ENCODE peak calls at places on chromosome 11, in five cellular contexts. E, U, O, B and I are unnamed samples.

GRCh38 chr11:11244470-11245080 is 108.5 kb downstream of the CSNK2A3 start:
- DNase-seq in B (no peak), U (no peak), E (no peak), O (no peak), I (no peak)

GRCh38 chr11:62242021-62242420 is at the start of gene SCGB1D2:
- DNase-seq in O (no peak), U (no peak), B (peak; percentile 51), E (peak; percentile 17), I (peak; percentile 74)

GRCh38 chr11:116833491-116833815 is 3.7 kb downstream of the APOC3 start:
- DNase-seq in U (no peak), E (no peak), O (no peak), B (no peak), I (no peak)

GRCh38 chr11:64086263-64086938 is 50.7 kb downstream of the FLRT1 start:
- DNase-seq in B (peak; percentile 34), E (no peak), O (no peak), U (peak; percentile 21), I (no peak)

GRCh38 chr11:105577645-105578044 is 32.2 kb upstream of the GRIA4 start:
- DNase-seq in E (no peak), U (peak; percentile 68), B (no peak), O (no peak), I (no peak)

GRCh38 chr11:67320011-67320410 is 16.7 kb downstream of the SSH3 start:
- DNase-seq in O (no peak), E (no peak), B (no peak), U (peak; percentile 14), I (no peak)

GRCh38 chr11:19951558-19952083 is 208.7 kb downstream of the DBX1 start:
- DNase-seq in B (peak; percentile 10), E (peak; percentile 86), O (no peak), U (peak; percentile 77), I (peak; percentile 76)

GRCh38 chr11:57069942-57070341 is 81.2 kb downstream of the OR5AK2 start:
- DNase-seq in E (no peak), U (no peak), B (no peak), O (no peak), I (peak; percentile 14)

GRCh38 chr11:3227568-3228444 is 4.4 kb downstream of the MRGPRE start:
- DNase-seq in B (no peak), U (no peak), E (no peak), O (peak; percentile 41), I (no peak)

GRCh38 chr11:7544021-7544420 is 30.2 kb downstream of the PPFIBP2 start:
- DNase-seq in O (no peak), B (no peak), U (no peak), E (no peak), I (no peak)

GRCh38 chr11:45035440-45035839 is 84.8 kb upstream of the TP53I11 start:
- DNase-seq in E (no peak), B (no peak), U (no peak), O (no peak), I (no peak)

GRCh38 chr11:48170176-48170839 is 46.3 kb upstream of the OR4B1 start:
- DNase-seq in U (peak; percentile 59), B (peak; percentile 41), E (no peak), O (no peak), I (no peak)

GRCh38 chr11:122709042-122709760 is 53.7 kb downstream of the UBASH3B start:
- DNase-seq in O (no peak), E (no peak), U (peak; percentile 71), B (no peak), I (peak; percentile 60)

GRCh38 chr11:2709429-2709828 is 9.6 kb upstream of the KCNQ1OT1 start:
- DNase-seq in E (no peak), U (peak; percentile 94), O (no peak), B (no peak), I (no peak)

GRCh38 chr11:33445761-33446161 is 188.6 kb downstream of the HIPK3 start:
- DNase-seq in O (no peak), B (no peak), U (peak; percentile 39), E (no peak), I (no peak)

GRCh38 chr11:128662960-128663359 is 30.9 kb upstream of the FLI1 start:
- DNase-seq in U (no peak), O (no peak), B (no peak), E (no peak), I (no peak)

GRCh38 chr11:63553759-63554158 is 9.4 kb downstream of the PLAAT2 start:
- DNase-seq in O (no peak), B (no peak), U (peak; percentile 50), E (no peak), I (no peak)

GRCh38 chr11:56140151-56140661 is at the start of gene OR8J3:
- DNase-seq in U (no peak), B (no peak), O (no peak), E (no peak), I (no peak)

GRCh38 chr11:61331636-61332035 is 1.3 kb downstream of the DDB1 start:
- DNase-seq in E (no peak), U (no peak), B (no peak), O (no peak), I (no peak)

GRCh38 chr11:111064118-111064517 is 181.4 kb upstream of the POU2AF2 start:
- DNase-seq in E (no peak), B (no peak), O (no peak), U (peak; percentile 84), I (no peak)

GRCh38 chr11:32960553-32961164 is 55.0 kb upstream of the DEPDC7 start:
- DNase-seq in B (no peak), U (peak; percentile 77), O (no peak), E (peak; percentile 78), I (peak; percentile 63)

DNA sequence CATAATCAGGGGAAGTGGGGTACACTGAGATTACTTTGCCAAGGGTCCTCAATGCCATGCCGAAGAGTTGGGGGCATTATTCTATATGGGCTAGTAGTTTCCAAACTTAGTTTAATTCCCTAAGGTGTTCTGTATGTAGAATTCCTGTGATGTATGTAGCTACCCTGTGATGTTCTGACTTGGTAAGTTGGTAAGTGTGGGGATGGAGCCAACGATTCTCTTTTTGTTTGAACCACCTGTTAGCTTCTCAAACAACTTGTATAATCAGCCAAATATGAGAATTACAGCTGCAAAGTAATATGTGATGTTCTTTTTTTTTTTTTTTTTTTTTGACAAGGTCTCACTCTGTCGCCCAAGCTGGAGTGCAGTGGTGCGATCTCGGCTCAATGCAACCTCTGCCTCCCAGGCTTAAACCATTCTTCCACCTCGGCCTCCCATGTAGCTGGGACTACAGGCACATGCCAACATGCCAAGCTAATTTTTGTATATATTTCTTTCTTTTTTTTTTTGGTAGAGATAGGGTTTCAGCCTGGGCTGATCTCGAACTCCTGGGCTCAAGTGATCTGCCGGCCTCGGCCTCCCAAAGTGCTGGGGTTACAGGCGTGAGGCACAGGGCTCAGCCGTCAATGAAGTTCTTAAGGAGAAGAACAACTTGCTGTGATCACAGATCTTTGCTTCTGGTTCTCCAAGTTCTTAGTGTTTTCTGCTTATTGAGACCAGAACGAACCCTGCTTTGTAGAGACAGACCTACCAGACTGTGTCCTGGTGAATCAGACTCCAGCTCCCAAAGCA is 315.2 kb upstream of the CCDC90B start:
- DNase-seq in O (no peak), B (no peak), E (no peak), U (no peak), I (no peak)
- TF ChIP-seq CTCF in O (no peak), B (no peak), E (no peak), U (no peak), I (no peak)

DNA sequence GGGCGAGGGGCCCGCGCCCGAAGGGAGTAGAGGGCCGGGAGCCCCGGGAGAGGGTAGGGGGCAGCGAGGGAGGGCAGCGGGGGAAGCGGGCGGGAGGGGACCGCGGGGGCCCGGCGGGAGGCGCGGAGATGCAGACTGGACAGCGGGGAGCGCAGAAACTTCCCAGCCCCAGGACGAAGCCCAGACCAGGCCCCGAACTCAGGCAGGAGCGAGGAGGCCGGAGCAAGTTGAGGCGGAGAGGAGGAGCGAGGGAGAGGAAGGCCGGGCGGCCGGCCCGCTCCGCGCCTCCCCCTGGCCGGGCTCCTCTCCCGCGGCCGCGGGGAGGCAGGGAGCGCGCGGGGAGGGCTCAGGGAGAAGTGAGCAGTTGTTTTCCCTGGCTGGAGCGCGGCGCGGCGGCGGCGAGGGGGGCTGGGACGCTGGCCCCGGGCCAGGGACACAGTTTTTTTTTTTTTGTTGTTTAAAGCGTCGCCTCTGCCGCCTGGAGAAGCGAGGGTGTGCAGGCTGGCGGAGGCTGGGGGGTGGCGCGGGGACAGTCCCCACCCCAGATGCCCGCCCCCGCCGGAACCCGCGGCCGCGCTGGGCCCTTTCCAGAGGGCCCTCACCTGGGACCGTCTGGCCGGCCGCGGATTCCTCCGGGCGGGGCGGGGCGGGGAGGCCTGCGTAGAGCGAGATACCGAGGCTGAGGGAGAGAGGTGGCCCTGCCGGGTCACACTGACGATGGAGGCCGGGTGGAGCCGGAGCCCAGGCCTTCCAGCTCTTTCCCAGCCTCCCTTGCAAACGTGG is at the start of gene LTBP3:
- DNase-seq in B (peak; percentile 84), E (peak; percentile 80), U (peak; percentile 88), O (peak; percentile 75), I (peak; percentile 87)
- TF ChIP-seq CTCF in B (no peak), E (no peak), U (no peak), O (no peak), I (no peak)

GRCh38 chr11:119055901-119056300 is 1.1 kb downstream of the HYOU1 start:
- DNase-seq in O (no peak), E (peak; percentile 22), B (no peak), U (peak; percentile 50), I (peak; percentile 19)

GRCh38 chr11:119054418-119054817 is 2.6 kb downstream of the HYOU1 start:
- DNase-seq in U (no peak), E (no peak), B (no peak), O (no peak), I (no peak)

GRCh38 chr11:119061256-119061655 is 4.3 kb upstream of the HYOU1 start:
- DNase-seq in E (no peak), U (no peak), B (no peak), O (no peak), I (no peak)

GRCh38 chr11:119056397-119056999 is 507 bp downstream of the HYOU1 start:
- DNase-seq in E (peak; percentile 80), O (peak; percentile 72), U (no peak), B (peak; percentile 24), I (peak; percentile 29)

DNA sequence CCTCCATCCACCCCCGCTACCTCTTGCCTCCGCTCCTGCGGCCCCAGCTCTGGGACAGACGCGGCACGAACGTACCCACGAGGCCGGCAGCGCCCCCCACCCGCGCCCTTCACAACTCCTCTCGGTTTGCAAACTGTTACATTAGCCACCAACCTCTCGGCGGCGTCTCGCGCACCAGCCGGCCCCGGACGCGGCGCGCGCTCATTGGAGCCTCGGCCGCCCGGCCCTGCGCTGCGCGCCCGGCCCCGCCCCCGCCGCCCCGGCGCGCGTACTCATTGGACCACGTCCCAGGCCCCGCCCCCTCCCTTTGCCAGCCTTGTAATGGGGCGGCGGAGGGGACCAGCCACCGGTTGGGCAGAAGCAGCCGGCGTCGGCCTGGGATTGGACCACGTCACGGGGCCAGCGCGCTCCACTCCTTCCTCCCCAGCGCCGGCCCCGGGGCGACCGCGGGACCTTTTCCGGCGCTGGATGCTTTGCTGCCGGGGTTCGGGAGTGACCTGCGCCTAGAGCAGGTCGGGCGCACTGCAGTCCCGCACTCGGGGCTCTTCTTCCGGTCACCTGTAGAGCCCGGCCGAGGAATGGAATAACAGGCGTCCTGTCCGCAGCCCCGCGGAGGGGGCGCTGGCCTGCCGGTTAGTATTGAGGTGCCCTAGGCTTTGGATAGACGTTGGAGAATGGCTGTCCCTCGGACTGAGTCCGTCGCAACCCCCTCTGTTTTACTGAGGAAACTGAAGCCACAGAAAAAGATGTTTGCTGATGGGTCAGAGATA is at the start of gene HYOU1:
- DNase-seq in B (peak; percentile 98), U (peak; percentile 97), O (peak; percentile 100), E (peak; percentile 100), I (peak; percentile 97)
- TF ChIP-seq CTCF in B (no peak), U (peak; percentile 53), O (no peak), E (peak; percentile 43), I (peak; percentile 29)

DNA sequence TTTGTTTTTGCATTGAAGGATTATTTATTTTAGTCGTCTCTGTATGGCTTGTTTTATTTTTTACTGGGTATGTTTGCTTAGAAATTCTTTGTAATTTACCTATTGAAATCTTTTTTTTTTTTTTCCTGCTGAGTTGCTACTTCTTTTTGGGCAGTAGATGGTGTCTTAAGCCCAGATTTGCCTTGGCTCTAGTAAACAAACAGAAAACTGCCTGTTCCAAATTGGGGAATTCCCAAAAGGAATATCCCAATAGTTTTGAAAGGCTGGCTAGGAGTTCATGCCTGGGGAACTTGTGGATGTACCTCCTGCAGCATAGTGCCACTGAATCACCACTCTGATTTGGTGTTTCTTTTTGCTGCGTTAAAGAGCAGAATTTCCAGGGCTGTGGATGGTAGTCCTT is 17.7 kb downstream of the PAMR1 start:
- DNase-seq in O (no peak), E (no peak), U (peak; percentile 29), B (no peak), I (peak; percentile 8)
- TF ChIP-seq CTCF in O (no peak), E (peak; percentile 10), U (no peak), B (no peak), I (no peak)